ENCODE peak calls at places on chromosomes 6 and 20, in six cellular contexts. F, J, V, A, S and B are unnamed samples.
A peak's percentile ranks its signal among the peaks of the same experiment; 100 is the strongest.

GRCh38 chr6:15595461-15596173 is 67.2 kb downstream of the DTNBP1 start:
- DNase-seq in F (no peak), J (no peak), V (no peak), A (no peak), S (no peak), B (no peak)

GRCh38 chr6:106659859-106660258 is 30.5 kb downstream of the QRSL1 start:
- DNase-seq in F (no peak), J (no peak), V (no peak), A (no peak), S (no peak), B (no peak)

GRCh38 chr6:78909391-78909790 is 42.0 kb downstream of the IRAK1BP1 start:
- DNase-seq in F (no peak), J (no peak), V (no peak), A (peak; percentile 76), S (no peak), B (no peak)

GRCh38 chr6:26575494-26575939 is 21.2 kb upstream of the ABT1 start:
- DNase-seq in F (no peak), J (no peak), V (no peak), A (no peak), S (no peak), B (no peak)

GRCh38 chr20:11791316-11792228 is 126.1 kb upstream of the BTBD3 start:
- DNase-seq in F (no peak), J (no peak), V (no peak), A (no peak), S (no peak), B (no peak)

GRCh38 chr6:297571-298232 is 5.4 kb downstream of the DUSP22 start:
- DNase-seq in F (no peak), J (no peak), V (no peak), A (no peak), S (no peak), B (no peak)

GRCh38 chr6:138128096-138128495 is 20.9 kb upstream of the PERP start:
- DNase-seq in F (no peak), J (no peak), V (no peak), A (no peak), S (no peak), B (no peak)

GRCh38 chr6:54874349-54875048 is 27.9 kb downstream of the FAM83B start:
- DNase-seq in F (no peak), J (no peak), V (no peak), A (no peak), S (no peak), B (no peak)

GRCh38 chr6:158330016-158330415 is 17.8 kb downstream of the TULP4 start:
- DNase-seq in F (no peak), J (no peak), V (no peak), A (no peak), S (no peak), B (no peak)

GRCh38 chr20:5557123-5557522 is 193.1 kb upstream of the SHLD1 start:
- DNase-seq in F (peak; percentile 62), J (no peak), V (peak; percentile 42), A (no peak), S (peak; percentile 39), B (peak; percentile 53)

GRCh38 chr6:11429577-11429976 is 108.0 kb upstream of the TMEM170B start:
- DNase-seq in F (no peak), J (no peak), V (no peak), A (no peak), S (no peak), B (no peak)

GRCh38 chr20:41398408-41398807 is 31.8 kb upstream of the EMILIN3 start:
- DNase-seq in F (peak; percentile 43), J (no peak), V (no peak), A (no peak), S (no peak), B (no peak)

GRCh38 chr6:155215906-155216305 is 47.9 kb upstream of the CLDN20 start:
- DNase-seq in F (no peak), J (no peak), V (no peak), A (no peak), S (no peak), B (no peak)

GRCh38 chr20:35939264-35939663 is 15.0 kb downstream of the SCAND1 start:
- DNase-seq in F (no peak), J (no peak), V (no peak), A (no peak), S (no peak), B (no peak)

GRCh38 chr20:14178952-14179351 is 158.5 kb downstream of the FLRT3 start:
- DNase-seq in F (no peak), J (no peak), V (no peak), A (no peak), S (no peak), B (no peak)

GRCh38 chr20:63536997-63537524 is at the start of gene PTK6:
- DNase-seq in F (peak; percentile 87), J (peak; percentile 93), V (no peak), A (no peak), S (no peak), B (no peak)

GRCh38 chr6:114342826-114343781 is at the start of gene HS3ST5:
- DNase-seq in F (peak; percentile 26), J (peak; percentile 64), V (no peak), A (no peak), S (peak; percentile 24), B (peak; percentile 80)

GRCh38 chr6:124517339-124517738 is 444.9 kb upstream of the RNF217 start:
- DNase-seq in F (no peak), J (no peak), V (no peak), A (no peak), S (no peak), B (no peak)

GRCh38 chr20:51404297-51405060 is 138.0 kb downstream of the NFATC2 start:
- DNase-seq in F (peak; percentile 73), J (peak; percentile 67), V (peak; percentile 78), A (no peak), S (no peak), B (no peak)

GRCh38 chr6:150201791-150202329 is 59.0 kb downstream of the PPP1R14C start:
- DNase-seq in F (peak; percentile 75), J (no peak), V (no peak), A (no peak), S (no peak), B (no peak)

GRCh38 chr6:130708338-130708737 is 118.9 kb upstream of the SMLR1 start:
- DNase-seq in F (no peak), J (no peak), V (no peak), A (peak; percentile 27), S (no peak), B (no peak)

GRCh38 chr20:37223053-37223452 is 38.6 kb downstream of the GHRH start:
- DNase-seq in F (no peak), J (no peak), V (no peak), A (peak; percentile 47), S (no peak), B (no peak)

GRCh38 chr6:151313060-151313459 is 73.3 kb downstream of the AKAP12 start:
- DNase-seq in F (no peak), J (no peak), V (no peak), A (no peak), S (peak; percentile 51), B (no peak)

GRCh38 chr20:64216036-64216435 is 39.5 kb upstream of the PCMTD2 start:
- DNase-seq in F (no peak), J (no peak), V (no peak), A (no peak), S (peak; percentile 30), B (no peak)

GRCh38 chr6:26022166-26022510 is 59.5 kb downstream of the TRIM38 start:
- DNase-seq in F (peak; percentile 58), J (no peak), V (no peak), A (peak; percentile 59), S (peak; percentile 55), B (peak; percentile 42)

GRCh38 chr20:35302421-35303335 is 10.5 kb upstream of the FAM83C start:
- DNase-seq in F (no peak), J (peak; percentile 20), V (no peak), A (no peak), S (no peak), B (no peak)

GRCh38 chr6:30322527-30323501 is 3.9 kb upstream of the TRIM39 start:
- DNase-seq in F (no peak), J (no peak), V (no peak), A (peak; percentile 66), S (no peak), B (no peak)

GRCh38 chr6:97203343-97203742 is 79.7 kb downstream of the MMS22L start:
- DNase-seq in F (no peak), J (no peak), V (no peak), A (no peak), S (no peak), B (no peak)

GRCh38 chr20:37990571-37991151 is 42.6 kb downstream of the TTI1 start:
- DNase-seq in F (peak; percentile 76), J (peak; percentile 80), V (no peak), A (peak; percentile 19), S (no peak), B (no peak)

GRCh38 chr20:10357974-10358373 is 76.0 kb downstream of the MKKS start:
- DNase-seq in F (no peak), J (no peak), V (no peak), A (no peak), S (no peak), B (no peak)
- TF ChIP-seq CTCF in F (no peak), J (peak; percentile 24), V (no peak), A (peak; percentile 50), S (no peak), B (peak; percentile 73)

DNA sequence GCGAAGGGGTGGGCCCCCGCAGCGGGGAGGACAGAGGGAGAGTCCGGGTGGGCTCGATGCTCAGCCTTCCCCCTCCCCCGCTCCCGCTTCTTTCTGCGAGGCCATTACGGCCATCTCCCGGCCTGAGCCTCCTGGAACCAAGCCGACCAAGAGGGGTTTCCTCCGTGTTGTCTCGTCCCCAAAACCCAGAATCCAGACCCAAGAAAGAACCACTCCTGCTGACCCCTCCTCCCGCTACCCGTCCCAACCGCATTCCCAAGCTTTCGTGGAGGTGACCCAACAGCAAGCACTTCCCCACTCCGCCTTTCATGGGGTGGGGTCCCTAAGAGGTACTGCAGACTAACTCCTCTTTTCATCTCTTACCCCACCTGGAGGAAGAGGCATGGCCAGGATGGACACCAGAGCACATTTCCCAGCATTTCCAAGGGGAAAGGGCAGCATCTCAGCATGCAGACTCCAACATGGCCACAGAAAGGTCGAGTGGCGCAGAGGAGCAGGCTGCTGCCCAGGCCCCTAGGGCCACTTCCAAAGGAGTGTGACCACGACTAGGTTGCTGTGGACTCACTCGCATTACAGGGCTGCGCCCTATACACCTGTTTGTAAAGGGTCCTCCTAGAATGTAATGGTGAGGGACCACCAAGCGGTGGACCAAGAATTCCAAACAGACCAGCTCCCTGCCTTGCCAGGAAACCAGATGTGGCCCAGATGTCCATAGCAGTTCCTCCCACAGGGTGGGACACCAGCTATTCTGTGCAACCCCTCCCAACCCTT is 53.5 kb downstream of the MRPL14 start:
- DNase-seq in F (no peak), J (no peak), V (no peak), A (no peak), S (peak; percentile 29), B (no peak)
- TF ChIP-seq CTCF in F (no peak), J (no peak), V (no peak), A (peak; percentile 41), S (no peak), B (no peak)

DNA sequence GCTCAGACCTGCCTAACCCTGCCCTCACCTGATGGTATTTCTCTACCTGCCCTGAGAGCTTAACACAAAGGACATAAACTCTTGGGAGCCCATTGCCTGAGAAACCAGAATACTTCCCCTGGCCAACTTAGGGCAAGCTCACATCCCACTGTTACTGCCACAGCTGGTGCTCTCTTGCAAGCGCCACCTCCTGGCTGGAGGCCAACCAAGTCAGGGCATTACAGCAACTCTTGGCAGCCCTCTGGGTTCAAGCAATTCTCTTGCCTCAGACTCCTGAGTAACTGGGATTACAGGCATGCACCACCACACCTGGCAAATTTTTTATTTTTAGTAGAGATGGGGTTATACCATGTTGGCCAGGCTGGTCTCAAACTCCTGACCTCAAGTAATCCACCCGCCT is 70.1 kb downstream of the HECA start:
- DNase-seq in F (no peak), J (no peak), V (no peak), A (no peak), S (no peak), B (no peak)
- TF ChIP-seq CTCF in F (no peak), J (no peak), V (no peak), A (no peak), S (no peak), B (no peak)

GRCh38 chr6:109595998-109596397 is 95.0 kb downstream of the AK9 start:
- DNase-seq in F (no peak), J (no peak), V (no peak), A (no peak), S (no peak), B (peak; percentile 4)
- TF ChIP-seq CTCF in F (no peak), J (peak; percentile 46), V (peak; percentile 45), A (peak; percentile 60), S (no peak), B (peak; percentile 68)